ENCODE peak calls at places on chromosomes 3 and 15, in ten cellular contexts. One of them, this sample, is unnamed.

GRCh38 chr3:171314341-171314740 is 145.9 kb downstream of the TNIK start:
- DNase-seq in endothelial cell: no peak
- DNase-seq in upper lobe of right lung: no peak
- DNase-seq in testis: no peak
- DNase-seq in lower lobe of right lung: no peak
- DNase-seq in GM12865: no peak
- DNase-seq in lung: no peak
- DNase-seq in tibial nerve: no peak
- DNase-seq in H9: no peak
- DNase-seq in fibroblast of mammary gland: no peak
- DNase-seq in this sample: no peak

GRCh38 chr15:69140306-69140705 is 20.1 kb upstream of the GLCE start:
- DNase-seq in endothelial cell: no peak
- DNase-seq in upper lobe of right lung: no peak
- DNase-seq in testis: no peak
- DNase-seq in lower lobe of right lung: no peak
- DNase-seq in GM12865: no peak
- DNase-seq in lung: no peak
- DNase-seq in tibial nerve: no peak
- DNase-seq in H9: no peak
- DNase-seq in fibroblast of mammary gland: no peak
- DNase-seq in this sample: no peak

GRCh38 chr3:55242921-55243320 is 244.2 kb downstream of the WNT5A start:
- DNase-seq in endothelial cell: no peak
- DNase-seq in upper lobe of right lung: no peak
- DNase-seq in testis: no peak
- DNase-seq in lower lobe of right lung: no peak
- DNase-seq in GM12865: no peak
- DNase-seq in lung: no peak
- DNase-seq in tibial nerve: no peak
- DNase-seq in H9: peak
- DNase-seq in fibroblast of mammary gland: no peak
- DNase-seq in this sample: no peak

GRCh38 chr3:40623567-40623966 is 98.8 kb downstream of the ZNF621 start:
- DNase-seq in endothelial cell: no peak
- DNase-seq in upper lobe of right lung: no peak
- DNase-seq in testis: no peak
- DNase-seq in lower lobe of right lung: no peak
- DNase-seq in GM12865: peak
- DNase-seq in lung: no peak
- DNase-seq in tibial nerve: no peak
- DNase-seq in H9: no peak
- DNase-seq in fibroblast of mammary gland: peak
- DNase-seq in this sample: no peak

GRCh38 chr3:151835751-151836550 is 22.0 kb downstream of the AADAC start:
- DNase-seq in endothelial cell: no peak
- DNase-seq in upper lobe of right lung: no peak
- DNase-seq in testis: no peak
- DNase-seq in lower lobe of right lung: no peak
- DNase-seq in GM12865: no peak
- DNase-seq in lung: no peak
- DNase-seq in tibial nerve: no peak
- DNase-seq in H9: no peak
- DNase-seq in fibroblast of mammary gland: peak
- DNase-seq in this sample: no peak

GRCh38 chr3:78974181-78974770 is 793.5 kb downstream of the ROBO1 start:
- DNase-seq in endothelial cell: no peak
- DNase-seq in upper lobe of right lung: no peak
- DNase-seq in testis: no peak
- DNase-seq in lower lobe of right lung: no peak
- DNase-seq in GM12865: no peak
- DNase-seq in lung: no peak
- DNase-seq in tibial nerve: no peak
- DNase-seq in H9: no peak
- DNase-seq in fibroblast of mammary gland: peak
- DNase-seq in this sample: no peak

GRCh38 chr3:162774613-162775100 is 1278.0 kb downstream of the OTOL1 start:
- DNase-seq in endothelial cell: no peak
- DNase-seq in upper lobe of right lung: no peak
- DNase-seq in testis: no peak
- DNase-seq in lower lobe of right lung: no peak
- DNase-seq in GM12865: no peak
- DNase-seq in lung: no peak
- DNase-seq in tibial nerve: no peak
- DNase-seq in H9: no peak
- DNase-seq in fibroblast of mammary gland: no peak
- DNase-seq in this sample: no peak

GRCh38 chr15:66232267-66232625 is 21.3 kb downstream of the MEGF11 start:
- DNase-seq in endothelial cell: no peak
- DNase-seq in upper lobe of right lung: no peak
- DNase-seq in testis: no peak
- DNase-seq in lower lobe of right lung: no peak
- DNase-seq in GM12865: no peak
- DNase-seq in lung: no peak
- DNase-seq in tibial nerve: no peak
- DNase-seq in H9: no peak
- DNase-seq in fibroblast of mammary gland: no peak
- DNase-seq in this sample: no peak

GRCh38 chr3:52345521-52346110 is 29.5 kb downstream of the DNAH1 start:
- DNase-seq in endothelial cell: no peak
- DNase-seq in upper lobe of right lung: no peak
- DNase-seq in testis: no peak
- DNase-seq in lower lobe of right lung: no peak
- DNase-seq in GM12865: no peak
- DNase-seq in lung: no peak
- DNase-seq in tibial nerve: no peak
- DNase-seq in H9: no peak
- DNase-seq in fibroblast of mammary gland: peak
- DNase-seq in this sample: no peak

GRCh38 chr3:52349131-52349530 is 33.0 kb downstream of the DNAH1 start:
- DNase-seq in endothelial cell: no peak
- DNase-seq in upper lobe of right lung: no peak
- DNase-seq in testis: no peak
- DNase-seq in lower lobe of right lung: no peak
- DNase-seq in GM12865: no peak
- DNase-seq in lung: no peak
- DNase-seq in tibial nerve: no peak
- DNase-seq in H9: no peak
- DNase-seq in fibroblast of mammary gland: no peak
- DNase-seq in this sample: no peak

GRCh38 chr3:52346623-52347530 is 30.8 kb downstream of the DNAH1 start:
- DNase-seq in endothelial cell: no peak
- DNase-seq in upper lobe of right lung: no peak
- DNase-seq in testis: no peak
- DNase-seq in lower lobe of right lung: no peak
- DNase-seq in GM12865: no peak
- DNase-seq in lung: no peak
- DNase-seq in tibial nerve: no peak
- DNase-seq in H9: no peak
- DNase-seq in fibroblast of mammary gland: peak
- DNase-seq in this sample: no peak

GRCh38 chr3:52349611-52350395 is 33.7 kb downstream of the DNAH1 start:
- DNase-seq in endothelial cell: no peak
- DNase-seq in upper lobe of right lung: no peak
- DNase-seq in testis: no peak
- DNase-seq in lower lobe of right lung: peak
- DNase-seq in GM12865: no peak
- DNase-seq in lung: no peak
- DNase-seq in tibial nerve: no peak
- DNase-seq in H9: no peak
- DNase-seq in fibroblast of mammary gland: no peak
- DNase-seq in this sample: no peak

DNA sequence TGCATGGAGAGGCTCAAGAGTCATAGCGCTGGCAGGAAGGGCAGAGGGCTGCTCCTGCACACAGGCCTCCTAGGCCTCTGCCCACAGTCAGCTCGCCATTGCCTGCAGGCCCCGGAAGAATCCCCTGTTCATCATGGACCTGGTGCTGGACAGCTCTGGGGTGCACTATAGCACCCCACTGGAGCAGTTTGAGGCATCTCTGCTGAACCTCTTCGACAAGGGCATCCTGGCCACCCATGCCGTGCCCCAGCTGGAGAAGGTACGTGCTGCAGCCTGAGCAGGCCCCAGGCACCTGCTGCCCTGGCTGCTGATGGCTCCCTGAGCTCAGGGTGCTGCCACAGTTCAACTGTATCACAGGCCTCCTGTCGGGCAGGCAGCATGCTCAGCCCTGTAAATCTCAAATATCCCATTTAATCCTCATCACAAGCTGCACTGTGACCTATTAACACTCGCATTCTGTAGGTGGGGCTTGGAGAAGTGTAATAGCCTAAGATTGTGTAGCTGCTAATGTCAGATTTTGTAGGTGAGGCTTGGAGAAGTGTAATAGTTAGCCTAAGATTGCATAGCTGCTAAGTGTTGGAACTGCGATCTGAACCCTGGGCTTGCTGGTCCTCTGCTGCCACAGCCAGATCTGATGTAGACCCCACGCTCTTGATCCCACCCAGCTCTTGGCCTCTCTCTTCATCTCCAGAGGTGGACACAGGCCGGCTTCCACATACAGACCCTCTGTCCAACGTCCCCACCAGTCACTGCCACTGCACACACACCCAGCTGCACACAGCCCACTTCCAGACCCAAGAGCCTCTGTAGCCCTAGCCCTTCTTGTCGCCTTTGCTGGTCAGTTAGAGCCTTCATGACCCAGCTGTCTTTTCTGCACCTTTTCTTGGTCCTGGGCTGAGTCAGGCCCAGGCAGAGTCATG is 31.9 kb downstream of the DNAH1 start:
- DNase-seq in endothelial cell: no peak
- DNase-seq in upper lobe of right lung: no peak
- DNase-seq in testis: no peak
- DNase-seq in lower lobe of right lung: no peak
- DNase-seq in GM12865: no peak
- DNase-seq in lung: no peak
- DNase-seq in tibial nerve: no peak
- DNase-seq in H9: no peak
- DNase-seq in fibroblast of mammary gland: no peak
- DNase-seq in this sample: no peak
- TF ChIP-seq CTCF in endothelial cell: no peak
- TF ChIP-seq CTCF in upper lobe of right lung: no peak
- TF ChIP-seq CTCF in testis: no peak
- TF ChIP-seq CTCF in lower lobe of right lung: no peak
- TF ChIP-seq CTCF in GM12865: no peak
- TF ChIP-seq CTCF in lung: no peak
- TF ChIP-seq CTCF in tibial nerve: no peak
- TF ChIP-seq CTCF in H9: no peak
- TF ChIP-seq CTCF in fibroblast of mammary gland: no peak
- TF ChIP-seq CTCF in this sample: no peak

DNA sequence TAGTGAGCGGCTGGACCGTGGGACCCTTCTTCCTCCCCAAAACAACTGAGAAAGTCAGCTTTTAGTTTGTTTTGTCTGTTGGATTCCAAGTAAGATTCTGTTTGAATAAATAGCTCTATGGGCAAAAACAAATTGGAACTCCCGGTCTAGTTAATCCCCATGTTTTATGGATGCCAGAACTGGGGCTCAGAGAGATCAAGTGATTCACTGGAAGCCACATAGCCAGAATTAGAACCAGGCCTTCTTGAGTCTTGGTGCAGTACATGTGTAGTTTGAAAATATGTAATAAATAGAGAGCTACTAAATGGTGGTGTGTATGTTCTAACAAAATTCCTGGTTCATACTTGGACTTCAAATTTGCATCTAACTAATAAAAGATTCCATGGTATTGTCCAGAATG is 29.3 kb upstream of the POLR2M start:
- DNase-seq in endothelial cell: no peak
- DNase-seq in upper lobe of right lung: no peak
- DNase-seq in testis: no peak
- DNase-seq in lower lobe of right lung: no peak
- DNase-seq in GM12865: no peak
- DNase-seq in lung: no peak
- DNase-seq in tibial nerve: no peak
- DNase-seq in H9: no peak
- DNase-seq in fibroblast of mammary gland: no peak
- DNase-seq in this sample: no peak
- TF ChIP-seq CTCF in endothelial cell: no peak
- TF ChIP-seq CTCF in upper lobe of right lung: no peak
- TF ChIP-seq CTCF in testis: no peak
- TF ChIP-seq CTCF in lower lobe of right lung: no peak
- TF ChIP-seq CTCF in GM12865: no peak
- TF ChIP-seq CTCF in lung: no peak
- TF ChIP-seq CTCF in tibial nerve: no peak
- TF ChIP-seq CTCF in H9: no peak
- TF ChIP-seq CTCF in fibroblast of mammary gland: no peak
- TF ChIP-seq CTCF in this sample: no peak

GRCh38 chr3:187295635-187296034 is 4.1 kb upstream of the MASP1 start:
- DNase-seq in endothelial cell: no peak
- DNase-seq in upper lobe of right lung: no peak
- DNase-seq in testis: no peak
- DNase-seq in lower lobe of right lung: no peak
- DNase-seq in GM12865: no peak
- DNase-seq in lung: no peak
- DNase-seq in tibial nerve: no peak
- DNase-seq in H9: no peak
- DNase-seq in fibroblast of mammary gland: peak
- DNase-seq in this sample: no peak
- TF ChIP-seq CTCF in endothelial cell: no peak
- TF ChIP-seq CTCF in upper lobe of right lung: no peak
- TF ChIP-seq CTCF in testis: peak
- TF ChIP-seq CTCF in lower lobe of right lung: no peak
- TF ChIP-seq CTCF in GM12865: peak
- TF ChIP-seq CTCF in lung: no peak
- TF ChIP-seq CTCF in tibial nerve: no peak
- TF ChIP-seq CTCF in H9: peak
- TF ChIP-seq CTCF in fibroblast of mammary gland: no peak
- TF ChIP-seq CTCF in this sample: peak

GRCh38 chr3:135040321-135041110 is 245.5 kb downstream of the EPHB1 start:
- DNase-seq in endothelial cell: no peak
- DNase-seq in upper lobe of right lung: no peak
- DNase-seq in testis: no peak
- DNase-seq in lower lobe of right lung: no peak
- DNase-seq in GM12865: no peak
- DNase-seq in lung: no peak
- DNase-seq in tibial nerve: no peak
- DNase-seq in H9: no peak
- DNase-seq in fibroblast of mammary gland: no peak
- DNase-seq in this sample: peak

GRCh38 chr3:135034881-135035440 is 239.9 kb downstream of the EPHB1 start:
- DNase-seq in endothelial cell: no peak
- DNase-seq in upper lobe of right lung: no peak
- DNase-seq in testis: no peak
- DNase-seq in lower lobe of right lung: no peak
- DNase-seq in GM12865: no peak
- DNase-seq in lung: no peak
- DNase-seq in tibial nerve: no peak
- DNase-seq in H9: no peak
- DNase-seq in fibroblast of mammary gland: peak
- DNase-seq in this sample: peak

GRCh38 chr3:135041586-135041985 is 246.5 kb downstream of the EPHB1 start:
- DNase-seq in endothelial cell: no peak
- DNase-seq in upper lobe of right lung: no peak
- DNase-seq in testis: no peak
- DNase-seq in lower lobe of right lung: no peak
- DNase-seq in GM12865: no peak
- DNase-seq in lung: no peak
- DNase-seq in tibial nerve: no peak
- DNase-seq in H9: no peak
- DNase-seq in fibroblast of mammary gland: peak
- DNase-seq in this sample: no peak

GRCh38 chr3:135034291-135034768 is 239.3 kb downstream of the EPHB1 start:
- DNase-seq in endothelial cell: no peak
- DNase-seq in upper lobe of right lung: no peak
- DNase-seq in testis: peak
- DNase-seq in lower lobe of right lung: no peak
- DNase-seq in GM12865: no peak
- DNase-seq in lung: no peak
- DNase-seq in tibial nerve: no peak
- DNase-seq in H9: no peak
- DNase-seq in fibroblast of mammary gland: no peak
- DNase-seq in this sample: no peak

GRCh38 chr3:135038191-135038590 is 243.1 kb downstream of the EPHB1 start:
- DNase-seq in endothelial cell: no peak
- DNase-seq in upper lobe of right lung: no peak
- DNase-seq in testis: no peak
- DNase-seq in lower lobe of right lung: no peak
- DNase-seq in GM12865: no peak
- DNase-seq in lung: no peak
- DNase-seq in tibial nerve: no peak
- DNase-seq in H9: no peak
- DNase-seq in fibroblast of mammary gland: no peak
- DNase-seq in this sample: no peak
- TF ChIP-seq CTCF in endothelial cell: no peak
- TF ChIP-seq CTCF in upper lobe of right lung: no peak
- TF ChIP-seq CTCF in testis: no peak
- TF ChIP-seq CTCF in lower lobe of right lung: no peak
- TF ChIP-seq CTCF in GM12865: no peak
- TF ChIP-seq CTCF in lung: no peak
- TF ChIP-seq CTCF in tibial nerve: no peak
- TF ChIP-seq CTCF in H9: no peak
- TF ChIP-seq CTCF in fibroblast of mammary gland: no peak
- TF ChIP-seq CTCF in this sample: no peak